ENCODE peak calls at places on chromosomes 12 and 14, in nine cellular contexts. One of them, this sample, is unnamed. For H3K4me1, the result is how much of the 10 kb centered on the place peaks cover.

GRCh38 chr14:77663289-77663688 is 44.5 kb downstream of the ALKBH1 start:
- DNase-seq in ovary: no peak
- DNase-seq in CD4-positive, alpha-beta memory T cell: no peak
- DNase-seq in CD8-positive, alpha-beta T cell: no peak
- DNase-seq in spleen: no peak
- DNase-seq in OCI-LY7: no peak
- DNase-seq in osteoblast: no peak
- DNase-seq in CD8-positive, alpha-beta memory T cell: no peak
- DNase-seq in MM.1S: no peak
- DNase-seq in this sample: no peak

GRCh38 chr12:132610051-132610759 is at the start of gene LRCOL1:
- DNase-seq in spleen: no peak
- DNase-seq in ovary: no peak
- DNase-seq in MM.1S: no peak
- DNase-seq in CD4-positive, alpha-beta memory T cell: no peak
- DNase-seq in CD8-positive, alpha-beta memory T cell: no peak
- DNase-seq in OCI-LY7: no peak
- DNase-seq in osteoblast: peak
- DNase-seq in CD8-positive, alpha-beta T cell: no peak
- DNase-seq in this sample: no peak

GRCh38 chr14:94995551-94995950 is 161.8 kb downstream of the DICER1 start:
- DNase-seq in CD8-positive, alpha-beta memory T cell: no peak
- DNase-seq in MM.1S: no peak
- DNase-seq in spleen: no peak
- DNase-seq in OCI-LY7: no peak
- DNase-seq in osteoblast: no peak
- DNase-seq in CD8-positive, alpha-beta T cell: no peak
- DNase-seq in ovary: no peak
- DNase-seq in CD4-positive, alpha-beta memory T cell: no peak
- DNase-seq in this sample: no peak

GRCh38 chr12:100612557-100612956 is 39.1 kb downstream of the GAS2L3 start:
- DNase-seq in CD4-positive, alpha-beta memory T cell: no peak
- DNase-seq in CD8-positive, alpha-beta T cell: no peak
- DNase-seq in OCI-LY7: no peak
- DNase-seq in spleen: no peak
- DNase-seq in osteoblast: no peak
- DNase-seq in ovary: no peak
- DNase-seq in MM.1S: no peak
- DNase-seq in CD8-positive, alpha-beta memory T cell: no peak
- DNase-seq in this sample: no peak

GRCh38 chr12:78671295-78671694 is 193.3 kb upstream of the SYT1 start:
- DNase-seq in osteoblast: no peak
- DNase-seq in spleen: no peak
- DNase-seq in ovary: no peak
- DNase-seq in OCI-LY7: no peak
- DNase-seq in CD4-positive, alpha-beta memory T cell: no peak
- DNase-seq in MM.1S: no peak
- DNase-seq in CD8-positive, alpha-beta T cell: no peak
- DNase-seq in CD8-positive, alpha-beta memory T cell: no peak
- DNase-seq in this sample: no peak

GRCh38 chr12:5227722-5228274 is 184.1 kb downstream of the KCNA5 start:
- DNase-seq in MM.1S: no peak
- DNase-seq in osteoblast: no peak
- DNase-seq in spleen: no peak
- DNase-seq in CD8-positive, alpha-beta T cell: no peak
- DNase-seq in OCI-LY7: no peak
- DNase-seq in CD4-positive, alpha-beta memory T cell: no peak
- DNase-seq in CD8-positive, alpha-beta memory T cell: no peak
- DNase-seq in ovary: no peak
- DNase-seq in this sample: no peak

GRCh38 chr14:100391777-100392176 is 68.6 kb downstream of the SLC25A47 start:
- DNase-seq in CD4-positive, alpha-beta memory T cell: no peak
- DNase-seq in spleen: no peak
- DNase-seq in MM.1S: no peak
- DNase-seq in ovary: no peak
- DNase-seq in CD8-positive, alpha-beta memory T cell: no peak
- DNase-seq in osteoblast: no peak
- DNase-seq in CD8-positive, alpha-beta T cell: no peak
- DNase-seq in OCI-LY7: no peak
- DNase-seq in this sample: no peak

GRCh38 chr12:62660763-62661162 is 194.1 kb downstream of the MON2 start:
- DNase-seq in ovary: no peak
- DNase-seq in OCI-LY7: no peak
- DNase-seq in spleen: no peak
- DNase-seq in CD8-positive, alpha-beta T cell: no peak
- DNase-seq in CD8-positive, alpha-beta memory T cell: no peak
- DNase-seq in osteoblast: no peak
- DNase-seq in CD4-positive, alpha-beta memory T cell: no peak
- DNase-seq in MM.1S: no peak
- DNase-seq in this sample: no peak

GRCh38 chr12:79827484-79827883 is 107.4 kb downstream of the PPP1R12A start:
- DNase-seq in CD8-positive, alpha-beta memory T cell: no peak
- DNase-seq in osteoblast: no peak
- DNase-seq in CD8-positive, alpha-beta T cell: no peak
- DNase-seq in MM.1S: no peak
- DNase-seq in CD4-positive, alpha-beta memory T cell: no peak
- DNase-seq in ovary: no peak
- DNase-seq in OCI-LY7: no peak
- DNase-seq in spleen: no peak
- DNase-seq in this sample: no peak

DNA sequence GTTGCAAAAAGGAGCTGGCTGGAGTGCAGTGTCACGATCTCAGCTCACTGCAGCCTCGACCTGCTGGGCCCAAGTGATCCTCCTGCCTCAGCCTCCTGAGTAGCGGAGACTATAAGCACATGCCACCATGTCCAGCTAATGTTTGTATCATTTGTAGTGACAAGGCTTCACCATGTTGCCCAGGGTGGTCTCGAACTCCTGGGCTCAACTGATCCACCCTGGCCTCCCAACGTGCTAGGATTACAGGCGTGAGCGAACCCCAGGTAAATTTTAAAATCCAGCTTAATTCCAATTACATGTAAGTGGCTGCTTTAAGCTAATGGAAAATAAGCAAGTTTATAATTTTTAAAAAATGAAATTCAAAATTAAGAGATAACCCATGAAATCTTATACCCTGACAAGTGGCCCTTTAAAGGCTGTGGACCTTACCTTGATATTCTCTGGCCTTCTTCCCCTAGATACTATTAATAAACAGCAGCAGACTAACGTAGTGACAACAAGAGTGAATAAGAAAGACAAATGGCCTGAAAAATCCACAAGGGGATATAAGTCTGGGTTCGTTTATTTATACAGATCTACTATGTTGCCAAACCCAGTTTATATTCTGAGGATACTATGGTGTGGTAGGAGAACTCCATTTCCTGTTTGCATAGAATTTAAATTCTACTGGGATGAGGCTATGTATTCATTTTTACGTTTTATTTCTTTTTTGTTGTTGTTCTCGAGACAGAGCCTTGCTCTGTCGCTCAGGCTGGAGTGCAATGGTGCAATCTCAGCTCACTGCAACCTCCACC is 25.6 kb upstream of the SLC2A3 start:
- DNase-seq in CD8-positive, alpha-beta memory T cell: no peak
- DNase-seq in CD4-positive, alpha-beta memory T cell: no peak
- DNase-seq in CD8-positive, alpha-beta T cell: no peak
- DNase-seq in spleen: no peak
- DNase-seq in osteoblast: no peak
- DNase-seq in ovary: no peak
- DNase-seq in MM.1S: no peak
- DNase-seq in OCI-LY7: no peak
- DNase-seq in this sample: no peak
- H3K4me3 ChIP-seq in CD8-positive, alpha-beta memory T cell: peak
- H3K4me3 ChIP-seq in CD4-positive, alpha-beta memory T cell: peak
- H3K4me3 ChIP-seq in CD8-positive, alpha-beta T cell: peak
- H3K4me3 ChIP-seq in spleen: peak
- H3K4me3 ChIP-seq in osteoblast: peak
- H3K4me3 ChIP-seq in ovary: no peak
- H3K4me3 ChIP-seq in MM.1S: no peak
- H3K4me3 ChIP-seq in OCI-LY7: peak
- H3K4me3 ChIP-seq in this sample: no peak

GRCh38 chr12:122837306-122838265 is 2.3 kb downstream of the HIP1R start:
- DNase-seq in CD8-positive, alpha-beta T cell: no peak
- DNase-seq in osteoblast: peak
- DNase-seq in CD8-positive, alpha-beta memory T cell: no peak
- DNase-seq in MM.1S: no peak
- DNase-seq in ovary: no peak
- DNase-seq in spleen: peak
- DNase-seq in OCI-LY7: peak
- DNase-seq in CD4-positive, alpha-beta memory T cell: no peak
- DNase-seq in this sample: no peak
- H3K27ac ChIP-seq in CD8-positive, alpha-beta T cell: no peak
- H3K27ac ChIP-seq in osteoblast: no peak
- H3K27ac ChIP-seq in CD8-positive, alpha-beta memory T cell: no peak
- H3K27ac ChIP-seq in MM.1S: no peak
- H3K27ac ChIP-seq in ovary: no peak
- H3K27ac ChIP-seq in spleen: peak
- H3K27ac ChIP-seq in OCI-LY7: peak
- H3K27ac ChIP-seq in CD4-positive, alpha-beta memory T cell: no peak
- H3K27ac ChIP-seq in this sample: no peak

GRCh38 chr14:65074449-65075155 is 27.7 kb downstream of the MAX start:
- DNase-seq in osteoblast: no peak
- DNase-seq in OCI-LY7: peak
- DNase-seq in ovary: no peak
- DNase-seq in spleen: no peak
- DNase-seq in CD4-positive, alpha-beta memory T cell: no peak
- DNase-seq in CD8-positive, alpha-beta memory T cell: no peak
- DNase-seq in CD8-positive, alpha-beta T cell: no peak
- DNase-seq in MM.1S: no peak
- DNase-seq in this sample: no peak

GRCh38 chr14:65079201-65079600 is 23.1 kb downstream of the MAX start:
- DNase-seq in osteoblast: no peak
- DNase-seq in CD8-positive, alpha-beta memory T cell: peak
- DNase-seq in CD8-positive, alpha-beta T cell: no peak
- DNase-seq in MM.1S: no peak
- DNase-seq in CD4-positive, alpha-beta memory T cell: no peak
- DNase-seq in ovary: no peak
- DNase-seq in OCI-LY7: no peak
- DNase-seq in spleen: no peak
- DNase-seq in this sample: no peak

GRCh38 chr14:65079788-65080187 is 22.5 kb downstream of the MAX start:
- DNase-seq in CD4-positive, alpha-beta memory T cell: no peak
- DNase-seq in ovary: no peak
- DNase-seq in CD8-positive, alpha-beta T cell: no peak
- DNase-seq in osteoblast: no peak
- DNase-seq in spleen: no peak
- DNase-seq in MM.1S: no peak
- DNase-seq in OCI-LY7: no peak
- DNase-seq in CD8-positive, alpha-beta memory T cell: no peak
- DNase-seq in this sample: no peak

GRCh38 chr14:65075628-65076325 is 26.5 kb downstream of the MAX start:
- DNase-seq in ovary: no peak
- DNase-seq in CD4-positive, alpha-beta memory T cell: no peak
- DNase-seq in MM.1S: no peak
- DNase-seq in OCI-LY7: no peak
- DNase-seq in CD8-positive, alpha-beta T cell: no peak
- DNase-seq in spleen: no peak
- DNase-seq in osteoblast: no peak
- DNase-seq in CD8-positive, alpha-beta memory T cell: no peak
- DNase-seq in this sample: no peak

GRCh38 chr14:65077318-65077717 is 25.0 kb downstream of the MAX start:
- DNase-seq in osteoblast: no peak
- DNase-seq in CD8-positive, alpha-beta T cell: no peak
- DNase-seq in spleen: no peak
- DNase-seq in OCI-LY7: no peak
- DNase-seq in CD8-positive, alpha-beta memory T cell: no peak
- DNase-seq in CD4-positive, alpha-beta memory T cell: no peak
- DNase-seq in MM.1S: peak
- DNase-seq in ovary: no peak
- DNase-seq in this sample: no peak
- H3K4me1 ChIP-seq in osteoblast: under half
- H3K4me1 ChIP-seq in CD8-positive, alpha-beta T cell: under half
- H3K4me1 ChIP-seq in spleen: half or more
- H3K4me1 ChIP-seq in OCI-LY7: under half
- H3K4me1 ChIP-seq in CD8-positive, alpha-beta memory T cell: under half
- H3K4me1 ChIP-seq in CD4-positive, alpha-beta memory T cell: under half
- H3K4me1 ChIP-seq in MM.1S: under half
- H3K4me1 ChIP-seq in ovary: under half
- H3K4me1 ChIP-seq in this sample: under half

GRCh38 chr14:103123128-103123633 is at the start of gene TNFAIP2:
- DNase-seq in OCI-LY7: no peak
- DNase-seq in ovary: no peak
- DNase-seq in spleen: peak
- DNase-seq in CD8-positive, alpha-beta T cell: no peak
- DNase-seq in osteoblast: peak
- DNase-seq in MM.1S: no peak
- DNase-seq in CD4-positive, alpha-beta memory T cell: no peak
- DNase-seq in CD8-positive, alpha-beta memory T cell: no peak
- DNase-seq in this sample: no peak

GRCh38 chr14:103122578-103123127 is 608 bp upstream of the TNFAIP2 start:
- DNase-seq in osteoblast: no peak
- DNase-seq in CD8-positive, alpha-beta memory T cell: no peak
- DNase-seq in OCI-LY7: no peak
- DNase-seq in CD8-positive, alpha-beta T cell: no peak
- DNase-seq in spleen: no peak
- DNase-seq in MM.1S: no peak
- DNase-seq in ovary: no peak
- DNase-seq in CD4-positive, alpha-beta memory T cell: no peak
- DNase-seq in this sample: no peak

GRCh38 chr14:103125098-103126070 is 2.1 kb downstream of the TNFAIP2 start:
- DNase-seq in OCI-LY7: no peak
- DNase-seq in CD8-positive, alpha-beta T cell: no peak
- DNase-seq in MM.1S: no peak
- DNase-seq in CD4-positive, alpha-beta memory T cell: no peak
- DNase-seq in ovary: no peak
- DNase-seq in osteoblast: peak
- DNase-seq in CD8-positive, alpha-beta memory T cell: no peak
- DNase-seq in spleen: peak
- DNase-seq in this sample: no peak

GRCh38 chr14:103124501-103125001 is 1.3 kb downstream of the TNFAIP2 start:
- DNase-seq in CD8-positive, alpha-beta memory T cell: no peak
- DNase-seq in spleen: peak
- DNase-seq in CD8-positive, alpha-beta T cell: no peak
- DNase-seq in OCI-LY7: no peak
- DNase-seq in MM.1S: no peak
- DNase-seq in CD4-positive, alpha-beta memory T cell: no peak
- DNase-seq in osteoblast: peak
- DNase-seq in ovary: peak
- DNase-seq in this sample: no peak

DNA sequence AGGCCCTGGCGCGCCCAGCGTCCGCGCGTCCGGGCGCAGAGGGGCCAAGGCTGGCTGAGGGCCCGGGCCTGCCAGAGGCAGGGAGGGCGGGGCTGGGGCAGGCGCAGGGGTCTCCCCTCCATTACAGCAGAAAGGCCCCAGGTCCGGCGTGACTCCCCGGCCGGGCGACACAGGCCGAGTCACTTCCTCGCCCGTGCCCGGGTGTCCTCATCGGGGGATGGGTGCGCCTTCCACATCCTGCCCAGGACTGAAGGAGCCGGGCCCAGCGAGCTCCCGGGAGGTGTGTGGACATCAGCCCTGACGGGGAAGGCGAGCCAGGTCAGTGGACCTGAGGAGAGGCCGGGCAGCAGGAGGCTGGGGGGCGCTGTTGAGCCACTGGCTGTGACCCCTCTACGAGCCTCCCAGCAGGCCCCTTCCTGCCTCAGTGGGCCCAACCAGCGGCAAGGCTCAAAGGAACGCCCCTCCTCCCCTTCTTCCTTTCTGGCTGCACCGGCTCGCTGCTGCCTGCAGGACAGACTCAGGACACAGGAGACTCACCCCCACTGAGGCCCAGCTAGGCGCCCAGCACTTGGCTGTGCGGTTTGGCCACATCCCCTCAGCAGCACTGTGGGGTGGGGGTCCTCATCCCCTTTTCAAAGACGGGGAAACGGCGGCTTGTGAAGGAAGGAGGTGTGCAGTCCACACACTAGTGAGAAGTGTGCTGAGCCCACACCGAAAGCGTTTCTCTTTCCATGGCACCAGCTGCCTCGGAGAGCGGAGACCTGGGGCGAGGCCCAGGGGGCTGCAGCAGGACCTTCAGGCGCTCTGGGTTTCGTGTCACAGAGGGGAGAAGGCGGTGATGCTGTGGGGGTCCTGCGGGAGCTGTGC is 606 bp downstream of the TNFAIP2 start:
- DNase-seq in MM.1S: no peak
- DNase-seq in OCI-LY7: no peak
- DNase-seq in CD8-positive, alpha-beta T cell: no peak
- DNase-seq in osteoblast: peak
- DNase-seq in CD8-positive, alpha-beta memory T cell: no peak
- DNase-seq in ovary: peak
- DNase-seq in spleen: peak
- DNase-seq in CD4-positive, alpha-beta memory T cell: no peak
- DNase-seq in this sample: no peak
- H3K4me3 ChIP-seq in MM.1S: no peak
- H3K4me3 ChIP-seq in OCI-LY7: no peak
- H3K4me3 ChIP-seq in CD8-positive, alpha-beta T cell: no peak
- H3K4me3 ChIP-seq in osteoblast: peak
- H3K4me3 ChIP-seq in CD8-positive, alpha-beta memory T cell: no peak
- H3K4me3 ChIP-seq in ovary: peak
- H3K4me3 ChIP-seq in spleen: peak
- H3K4me3 ChIP-seq in CD4-positive, alpha-beta memory T cell: no peak
- H3K4me3 ChIP-seq in this sample: peak